ENCODE peak calls at places on chromosomes 1 and 21, in seven cellular contexts. C is NCI-H526 treated with DMSO at 0.1 percent for 48 hours; N is dorsolateral prefrontal cortex; K is stimulated activated CD8-positive, alpha-beta memory T cell treated with anti-CD3 and anti-CD28 coated beads, Interleukin-7, amount 100 ng/mL, for 1 hour; E is mesenchymal stem cell; W is NCI-H1105 treated with DMSO at 0.1 percent for 48 hours; X is GM23338. B is an unnamed sample.

GRCh38 chr1:24936688-24937087 is 6.6 kb upstream of the RUNX3 start:
- DNase-seq in C (no peak), N (no peak), K (no peak), E (peak; percentile 24), W (no peak), X (no peak), B (peak; percentile 34)

GRCh38 chr1:81453345-81453703 is 347.4 kb upstream of the ADGRL2 start:
- DNase-seq in C (no peak), N (no peak), K (no peak), E (no peak), W (no peak), X (no peak), B (no peak)

GRCh38 chr1:88061106-88061829 is 622.8 kb upstream of the PKN2 start:
- DNase-seq in C (peak; percentile 20), N (no peak), K (no peak), E (peak; percentile 67), W (peak; percentile 55), X (peak; percentile 86), B (peak; percentile 69)

GRCh38 chr1:210558302-210558701 is 229.6 kb downstream of the HHAT start:
- DNase-seq in C (no peak), N (no peak), K (no peak), E (peak; percentile 15), W (peak; percentile 88), X (no peak), B (peak; percentile 57)

GRCh38 chr1:185487030-185487429 is 170.0 kb upstream of the IVNS1ABP start:
- DNase-seq in C (no peak), N (no peak), K (no peak), E (no peak), W (no peak), X (no peak), B (no peak)

GRCh38 chr1:248857201-248857600 is 1.7 kb downstream of the ZNF692 start:
- DNase-seq in C (no peak), N (no peak), K (no peak), E (no peak), W (no peak), X (no peak), B (no peak)

GRCh38 chr1:83022206-83022605 is 976.7 kb downstream of the TTLL7 start:
- DNase-seq in C (no peak), N (no peak), K (no peak), E (no peak), W (no peak), X (no peak), B (no peak)

GRCh38 chr1:62333431-62333830 is 14.2 kb upstream of the KANK4 start:
- DNase-seq in C (no peak), N (no peak), K (no peak), E (no peak), W (no peak), X (no peak), B (no peak)

GRCh38 chr1:16246961-16247360 is 10.0 kb upstream of the CPLANE2 start:
- DNase-seq in C (no peak), N (no peak), K (no peak), E (no peak), W (no peak), X (no peak), B (no peak)

GRCh38 chr1:6783956-6784559 is 1.2 kb upstream of the CAMTA1 start:
- DNase-seq in C (peak; percentile 25), N (no peak), K (no peak), E (no peak), W (no peak), X (peak; percentile 56), B (peak; percentile 20)

GRCh38 chr1:44810101-44810761 is 1.9 kb downstream of the BTBD19 start:
- DNase-seq in C (no peak), N (no peak), K (no peak), E (peak; percentile 40), W (no peak), X (no peak), B (peak; percentile 81)

GRCh38 chr1:30986755-30987154 is 78.2 kb upstream of the SDC3 start:
- DNase-seq in C (no peak), N (no peak), K (no peak), E (no peak), W (no peak), X (no peak), B (no peak)

GRCh38 chr1:170537798-170538503 is 6.0 kb downstream of the GORAB start:
- DNase-seq in C (no peak), N (no peak), K (no peak), E (peak; percentile 51), W (no peak), X (no peak), B (no peak)

GRCh38 chr1:221913351-221913750 is 171.5 kb upstream of the DUSP10 start:
- DNase-seq in C (no peak), N (no peak), K (no peak), E (no peak), W (no peak), X (no peak), B (no peak)

GRCh38 chr21:43993420-43993934 is 18.6 kb upstream of the TRAPPC10 start:
- DNase-seq in C (no peak), N (no peak), K (no peak), E (no peak), W (no peak), X (no peak), B (no peak)

GRCh38 chr1:28087614-28088167 is 719 bp downstream of the EYA3 start:
- DNase-seq in C (no peak), N (no peak), K (no peak), E (peak; percentile 54), W (no peak), X (peak; percentile 70), B (no peak)

GRCh38 chr1:203180611-203181330 is 5.1 kb upstream of the MYBPH start:
- DNase-seq in C (no peak), N (no peak), K (no peak), E (no peak), W (no peak), X (no peak), B (no peak)

GRCh38 chr1:228369608-228370438 is 36.8 kb downstream of the TRIM11 start:
- DNase-seq in C (no peak), N (no peak), K (no peak), E (no peak), W (no peak), X (no peak), B (no peak)

GRCh38 chr21:36759348-36760083 is 60.6 kb downstream of the SIM2 start:
- DNase-seq in C (no peak), N (no peak), K (no peak), E (no peak), W (no peak), X (no peak), B (no peak)

GRCh38 chr1:236131916-236132315 is 10.4 kb upstream of the GPR137B start:
- DNase-seq in C (no peak), N (no peak), K (no peak), E (no peak), W (no peak), X (no peak), B (no peak)

GRCh38 chr21:31326478-31327247 is 17.4 kb downstream of the TIAM1 start:
- DNase-seq in C (no peak), N (no peak), K (no peak), E (no peak), W (no peak), X (no peak), B (no peak)

GRCh38 chr1:234918216-234918841 is 210.3 kb downstream of the TOMM20 start:
- DNase-seq in C (no peak), N (no peak), K (no peak), E (no peak), W (no peak), X (peak; percentile 37), B (peak; percentile 87)

GRCh38 chr1:29643281-29643680 is 407.0 kb downstream of the PTPRU start:
- DNase-seq in C (no peak), N (no peak), K (no peak), E (no peak), W (no peak), X (no peak), B (no peak)

GRCh38 chr1:164858233-164858632 is 299.2 kb downstream of the PBX1 start:
- DNase-seq in C (no peak), N (no peak), K (no peak), E (no peak), W (no peak), X (no peak), B (peak; percentile 66)

GRCh38 chr1:230112131-230112701 is 45.2 kb downstream of the GALNT2 start:
- DNase-seq in C (no peak), N (no peak), K (no peak), E (peak; percentile 41), W (no peak), X (peak; percentile 48), B (peak; percentile 41)

GRCh38 chr1:41811051-41811795 is 107.5 kb downstream of the HIVEP3 start:
- DNase-seq in C (no peak), N (no peak), K (no peak), E (peak; percentile 82), W (no peak), X (no peak), B (no peak)

GRCh38 chr1:43980255-43981134 is 1.5 kb downstream of the B4GALT2 start:
- DNase-seq in C (peak; percentile 24), N (no peak), K (no peak), E (peak; percentile 50), W (no peak), X (no peak), B (no peak)

GRCh38 chr1:174949061-174949460 is 50.7 kb upstream of the CACYBP start:
- DNase-seq in C (no peak), N (no peak), K (no peak), E (no peak), W (no peak), X (no peak), B (no peak)

GRCh38 chr1:6041432-6042062 is 4.1 kb upstream of the KCNAB2 start:
- DNase-seq in C (no peak), N (peak; percentile 37), K (no peak), E (no peak), W (peak; percentile 10), X (peak; percentile 79), B (peak; percentile 42)

GRCh38 chr21:37176716-37177115 is 90.4 kb downstream of the VPS26C start:
- DNase-seq in C (no peak), N (no peak), K (no peak), E (no peak), W (no peak), X (peak; percentile 20), B (no peak)

GRCh38 chr21:32138658-32139057 is 140.2 kb downstream of the MIS18A start:
- DNase-seq in C (no peak), N (no peak), K (no peak), E (no peak), W (no peak), X (no peak), B (no peak)

GRCh38 chr1:37755951-37756350 is 9.0 kb downstream of the EPHA10 start:
- DNase-seq in C (no peak), N (no peak), K (no peak), E (no peak), W (no peak), X (no peak), B (no peak)

GRCh38 chr1:21322681-21323016 is 32.4 kb upstream of the ECE1 start:
- DNase-seq in C (no peak), N (no peak), K (no peak), E (peak; percentile 56), W (no peak), X (no peak), B (no peak)

GRCh38 chr1:222385262-222385661 is 162.6 kb downstream of the HHIPL2 start:
- DNase-seq in C (no peak), N (no peak), K (no peak), E (no peak), W (no peak), X (no peak), B (no peak)

GRCh38 chr1:19400875-19401854 is 84.2 kb downstream of the CAPZB start:
- DNase-seq in C (no peak), N (no peak), K (no peak), E (no peak), W (peak; percentile 7), X (peak; percentile 81), B (peak; percentile 57)

GRCh38 chr21:45154511-45155508 is 80.4 kb downstream of the ADARB1 start:
- DNase-seq in C (no peak), N (no peak), K (no peak), E (peak; percentile 82), W (no peak), X (peak; percentile 56), B (peak; percentile 79)

GRCh38 chr1:77416692-77417450 is 135.1 kb downstream of the AK5 start:
- DNase-seq in C (no peak), N (no peak), K (no peak), E (no peak), W (peak; percentile 15), X (peak; percentile 81), B (no peak)

GRCh38 chr1:54906586-54906985 is 19.6 kb upstream of the DHCR24 start:
- DNase-seq in C (no peak), N (no peak), K (no peak), E (no peak), W (no peak), X (no peak), B (no peak)